ENCODE peak calls at places on chromosomes 5 and 9, in four cellular contexts. P is neural progenitor cell, R is C1 segment of cervical spinal cord, G is NT2/D1. D is an unnamed sample.

GRCh38 chr5:150340614-150341265 is 16.8 kb upstream of the TCOF1 start:
- DNase-seq in P (no peak), G (no peak), R (no peak), D (no peak)

GRCh38 chr5:96758621-96759020 is 49.1 kb downstream of the ERAP1 start:
- DNase-seq in P (no peak), G (no peak), R (no peak), D (no peak)

GRCh38 chr5:58447231-58447630 is 12.7 kb downstream of the PLK2 start:
- DNase-seq in R (no peak), G (no peak), P (no peak), D (no peak)

GRCh38 chr5:140926211-140926902 is at the start of gene PCDHAC1:
- DNase-seq in G (peak), R (peak), P (peak), D (peak)

GRCh38 chr9:12854218-12854617 is 79.4 kb downstream of the LURAP1L start:
- DNase-seq in G (no peak), R (no peak), P (no peak), D (no peak)

GRCh38 chr5:139517683-139518564 is 35.4 kb upstream of the STING1 start:
- DNase-seq in G (peak), R (peak), P (peak), D (peak)

GRCh38 chr5:41410737-41411136 is 99.7 kb downstream of the PLCXD3 start:
- DNase-seq in G (no peak), R (no peak), P (peak), D (peak)

GRCh38 chr5:6875376-6875775 is 162.1 kb downstream of the TENT4A start:
- DNase-seq in R (no peak), P (no peak), G (no peak), D (no peak)

GRCh38 chr9:121505903-121506640 is 6.4 kb upstream of the GGTA1 start:
- DNase-seq in R (no peak), P (no peak), G (no peak), D (no peak)

GRCh38 chr5:60196382-60197113 is 303.0 kb upstream of the PDE4D start:
- DNase-seq in G (no peak), R (no peak), P (no peak), D (no peak)

GRCh38 chr5:38414348-38414747 is 142.1 kb downstream of the LIFR start:
- DNase-seq in G (no peak), R (no peak), P (no peak), D (no peak)

GRCh38 chr5:6758706-6759105 is 45.5 kb downstream of the TENT4A start:
- DNase-seq in G (no peak), R (no peak), P (no peak), D (no peak)

GRCh38 chr5:89735108-89735507 is 674.4 kb downstream of the CETN3 start:
- DNase-seq in R (no peak), G (no peak), P (no peak), D (no peak)

GRCh38 chr9:68780735-68781134 is 75.7 kb downstream of the PIP5K1B start:
- DNase-seq in R (no peak), G (no peak), P (peak), D (no peak)

GRCh38 chr5:59768204-59769040 is 125.1 kb downstream of the PDE4D start:
- DNase-seq in P (peak), G (peak), R (no peak), D (peak)

GRCh38 chr5:168404366-168404765 is 81.9 kb upstream of the RARS1 start:
- DNase-seq in P (no peak), G (no peak), R (no peak), D (no peak)

GRCh38 chr5:5342784-5343183 is 79.7 kb upstream of the ICE1 start:
- DNase-seq in G (no peak), R (no peak), P (no peak), D (no peak)

D was measured in GM23338.